ENCODE peak calls at places on chromosome 2, in four cellular contexts. J is adrenal gland, U is endothelial cell of umbilical vein, V is neural crest cell. D is an unnamed sample.

GRCh38 chr2:177000408-177000807 is 212.2 kb upstream of the HNRNPA3 start:
- DNase-seq in J (no peak), V (no peak), U (no peak), D (no peak)

GRCh38 chr2:7028846-7029245 is 111.6 kb downstream of the RNF144A start:
- DNase-seq in J (no peak), U (no peak), V (no peak), D (no peak)

GRCh38 chr2:143903172-143903856 is 616.6 kb downstream of the ZEB2 start:
- DNase-seq in U (no peak), V (no peak), J (no peak), D (no peak)

GRCh38 chr2:121142452-121142851 is 142.6 kb downstream of the TFCP2L1 start:
- DNase-seq in J (no peak), V (no peak), U (no peak), D (no peak)

GRCh38 chr2:206443735-206444527 is 599 bp downstream of the ADAM23 start:
- DNase-seq in V (peak; percentile 20), U (peak; percentile 50), J (no peak), D (peak; percentile 33)

GRCh38 chr2:42241517-42241916 is 72.4 kb downstream of the EML4 start:
- DNase-seq in V (no peak), J (no peak), U (peak; percentile 27), D (no peak)

GRCh38 chr2:174965992-174966789 is 39.0 kb downstream of the CHN1 start:
- DNase-seq in J (no peak), V (no peak), U (peak; percentile 69), D (no peak)

GRCh38 chr2:43605851-43606250 is 10.0 kb upstream of the THADA start:
- DNase-seq in V (no peak), J (no peak), U (no peak), D (no peak)

GRCh38 chr2:109222825-109223471 is 93.9 kb downstream of the SH3RF3 start:
- DNase-seq in V (no peak), U (no peak), J (no peak), D (no peak)

D was measured in nucleus accumbens.